ENCODE peak calls at places on chromosomes 2 and 18, in five cellular contexts. One of them, this sample, is unnamed.

GRCh38 chr2:98518106-98518505 is 73.4 kb downstream of the INPP4A start:
- DNase-seq in right lobe of liver: no peak
- DNase-seq in hepatocyte: no peak
- DNase-seq in lower lobe of right lung: no peak
- DNase-seq in mesothelial cell of epicardium: no peak
- DNase-seq in this sample: no peak

GRCh38 chr2:45009303-45009927 is at the start of gene SIX2:
- DNase-seq in right lobe of liver: peak; percentile 58
- DNase-seq in hepatocyte: peak; percentile 93
- DNase-seq in lower lobe of right lung: peak; percentile 93
- DNase-seq in mesothelial cell of epicardium: peak; percentile 90
- DNase-seq in this sample: peak; percentile 58

GRCh38 chr2:129709956-129710598 is 269.4 kb upstream of the RAB6C start:
- DNase-seq in right lobe of liver: no peak
- DNase-seq in hepatocyte: no peak
- DNase-seq in lower lobe of right lung: no peak
- DNase-seq in mesothelial cell of epicardium: no peak
- DNase-seq in this sample: no peak

GRCh38 chr18:23673725-23674124 is 11.0 kb upstream of the ANKRD29 start:
- DNase-seq in right lobe of liver: no peak
- DNase-seq in hepatocyte: no peak
- DNase-seq in lower lobe of right lung: no peak
- DNase-seq in mesothelial cell of epicardium: no peak
- DNase-seq in this sample: no peak

GRCh38 chr2:233711312-233712008 is 1.2 kb upstream of the UGT1A5 start:
- DNase-seq in right lobe of liver: peak; percentile 90
- DNase-seq in hepatocyte: peak; percentile 89
- DNase-seq in lower lobe of right lung: peak; percentile 87
- DNase-seq in mesothelial cell of epicardium: peak; percentile 89
- DNase-seq in this sample: peak; percentile 70

GRCh38 chr2:229922449-229923386 is at the start of gene FBXO36:
- DNase-seq in right lobe of liver: peak; percentile 92
- DNase-seq in hepatocyte: peak; percentile 93
- DNase-seq in lower lobe of right lung: peak; percentile 91
- DNase-seq in mesothelial cell of epicardium: peak; percentile 89
- DNase-seq in this sample: peak; percentile 75

GRCh38 chr2:200129756-200130462 is 174.5 kb downstream of the MAIP1 start:
- DNase-seq in right lobe of liver: no peak
- DNase-seq in hepatocyte: no peak
- DNase-seq in lower lobe of right lung: no peak
- DNase-seq in mesothelial cell of epicardium: no peak
- DNase-seq in this sample: no peak

GRCh38 chr2:241843321-241844065 is 15.2 kb downstream of the PDCD1 start:
- DNase-seq in right lobe of liver: no peak
- DNase-seq in hepatocyte: no peak
- DNase-seq in lower lobe of right lung: no peak
- DNase-seq in mesothelial cell of epicardium: no peak
- DNase-seq in this sample: no peak

GRCh38 chr18:59448546-59448945 is 89.5 kb upstream of the LMAN1 start:
- DNase-seq in right lobe of liver: no peak
- DNase-seq in hepatocyte: no peak
- DNase-seq in lower lobe of right lung: no peak
- DNase-seq in mesothelial cell of epicardium: no peak
- DNase-seq in this sample: no peak

GRCh38 chr18:6595666-6596065 is 133.8 kb upstream of the ARHGAP28 start:
- DNase-seq in right lobe of liver: no peak
- DNase-seq in hepatocyte: no peak
- DNase-seq in lower lobe of right lung: no peak
- DNase-seq in mesothelial cell of epicardium: no peak
- DNase-seq in this sample: no peak

GRCh38 chr2:174350018-174350417 is 15.3 kb downstream of the SP9 start:
- DNase-seq in right lobe of liver: no peak
- DNase-seq in hepatocyte: peak; percentile 17
- DNase-seq in lower lobe of right lung: no peak
- DNase-seq in mesothelial cell of epicardium: no peak
- DNase-seq in this sample: no peak
- TF ChIP-seq CTCF in right lobe of liver: peak; percentile 32
- TF ChIP-seq CTCF in hepatocyte: peak; percentile 46
- TF ChIP-seq CTCF in lower lobe of right lung: no peak
- TF ChIP-seq CTCF in mesothelial cell of epicardium: peak; percentile 33
- TF ChIP-seq CTCF in this sample: no peak

DNA sequence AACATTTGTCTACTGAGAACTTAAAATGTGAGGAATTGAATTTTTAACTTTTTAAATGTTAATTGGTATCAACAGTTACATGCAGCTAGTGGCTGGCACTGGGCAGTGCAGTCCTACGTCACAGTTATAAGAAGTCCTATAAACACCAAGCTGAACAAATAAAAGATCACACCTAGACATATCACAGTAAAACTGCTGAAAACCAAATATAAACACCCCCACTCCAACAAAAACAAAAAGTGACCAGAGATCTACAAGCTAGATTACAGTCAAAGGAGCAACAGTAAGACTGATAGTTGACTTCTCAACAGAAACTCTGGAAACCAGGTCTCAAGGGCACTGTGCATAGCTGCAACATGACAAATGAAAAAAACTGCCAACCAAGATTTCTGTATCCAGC is 19.4 kb downstream of the TLK1 start:
- DNase-seq in right lobe of liver: no peak
- DNase-seq in hepatocyte: no peak
- DNase-seq in lower lobe of right lung: no peak
- DNase-seq in mesothelial cell of epicardium: no peak
- DNase-seq in this sample: no peak
- TF ChIP-seq CTCF in right lobe of liver: no peak
- TF ChIP-seq CTCF in hepatocyte: no peak
- TF ChIP-seq CTCF in lower lobe of right lung: no peak
- TF ChIP-seq CTCF in mesothelial cell of epicardium: no peak
- TF ChIP-seq CTCF in this sample: no peak

GRCh38 chr2:210660751-210661150 is 104.4 kb downstream of the CPS1 start:
- DNase-seq in right lobe of liver: no peak
- DNase-seq in hepatocyte: no peak
- DNase-seq in lower lobe of right lung: no peak
- DNase-seq in mesothelial cell of epicardium: no peak
- DNase-seq in this sample: no peak

GRCh38 chr2:210667726-210668125 is 111.3 kb downstream of the CPS1 start:
- DNase-seq in right lobe of liver: no peak
- DNase-seq in hepatocyte: no peak
- DNase-seq in lower lobe of right lung: no peak
- DNase-seq in mesothelial cell of epicardium: no peak
- DNase-seq in this sample: no peak

GRCh38 chr2:210662557-210662956 is 106.2 kb downstream of the CPS1 start:
- DNase-seq in right lobe of liver: no peak
- DNase-seq in hepatocyte: peak; percentile 8
- DNase-seq in lower lobe of right lung: no peak
- DNase-seq in mesothelial cell of epicardium: no peak
- DNase-seq in this sample: no peak

DNA sequence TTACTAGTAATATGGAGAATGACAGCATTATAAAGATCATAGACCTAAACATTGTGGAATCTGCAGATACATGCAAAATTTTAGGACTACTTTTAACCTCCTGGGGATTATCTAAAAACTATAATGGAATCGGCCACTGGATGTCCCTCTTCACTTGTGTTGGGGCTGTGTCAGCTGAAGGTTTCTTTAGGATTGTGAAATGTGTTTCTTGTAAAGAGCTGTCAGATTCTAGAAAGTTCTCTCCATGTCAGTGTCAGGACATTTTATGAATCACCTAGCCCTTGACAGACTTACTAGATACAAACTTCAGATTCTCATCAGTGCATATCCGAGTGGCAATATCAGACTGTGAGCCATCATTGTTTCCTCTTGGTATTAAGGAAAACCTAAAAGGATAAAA is 107.2 kb downstream of the CPS1 start:
- DNase-seq in right lobe of liver: no peak
- DNase-seq in hepatocyte: peak; percentile 48
- DNase-seq in lower lobe of right lung: no peak
- DNase-seq in mesothelial cell of epicardium: no peak
- DNase-seq in this sample: no peak
- TF ChIP-seq CTCF in right lobe of liver: peak; percentile 27
- TF ChIP-seq CTCF in hepatocyte: peak; percentile 48
- TF ChIP-seq CTCF in lower lobe of right lung: no peak
- TF ChIP-seq CTCF in mesothelial cell of epicardium: no peak
- TF ChIP-seq CTCF in this sample: no peak

GRCh38 chr2:151729416-151729811 is 4.9 kb downstream of the NEB start:
- DNase-seq in right lobe of liver: no peak
- DNase-seq in hepatocyte: no peak
- DNase-seq in lower lobe of right lung: no peak
- DNase-seq in mesothelial cell of epicardium: no peak
- DNase-seq in this sample: no peak

GRCh38 chr2:151730242-151730975 is 3.9 kb downstream of the NEB start:
- DNase-seq in right lobe of liver: no peak
- DNase-seq in hepatocyte: no peak
- DNase-seq in lower lobe of right lung: no peak
- DNase-seq in mesothelial cell of epicardium: no peak
- DNase-seq in this sample: no peak

GRCh38 chr2:151729837-151730236 is 4.4 kb downstream of the NEB start:
- DNase-seq in right lobe of liver: no peak
- DNase-seq in hepatocyte: no peak
- DNase-seq in lower lobe of right lung: no peak
- DNase-seq in mesothelial cell of epicardium: no peak
- DNase-seq in this sample: no peak

GRCh38 chr2:151727593-151728552 is 6.4 kb downstream of the NEB start:
- DNase-seq in right lobe of liver: no peak
- DNase-seq in hepatocyte: no peak
- DNase-seq in lower lobe of right lung: no peak
- DNase-seq in mesothelial cell of epicardium: no peak
- DNase-seq in this sample: no peak

GRCh38 chr2:151728736-151729415 is 5.4 kb downstream of the NEB start:
- DNase-seq in right lobe of liver: no peak
- DNase-seq in hepatocyte: no peak
- DNase-seq in lower lobe of right lung: no peak
- DNase-seq in mesothelial cell of epicardium: no peak
- DNase-seq in this sample: no peak
- TF ChIP-seq CTCF in right lobe of liver: no peak
- TF ChIP-seq CTCF in hepatocyte: no peak
- TF ChIP-seq CTCF in lower lobe of right lung: no peak
- TF ChIP-seq CTCF in mesothelial cell of epicardium: peak; percentile 16
- TF ChIP-seq CTCF in this sample: no peak

DNA sequence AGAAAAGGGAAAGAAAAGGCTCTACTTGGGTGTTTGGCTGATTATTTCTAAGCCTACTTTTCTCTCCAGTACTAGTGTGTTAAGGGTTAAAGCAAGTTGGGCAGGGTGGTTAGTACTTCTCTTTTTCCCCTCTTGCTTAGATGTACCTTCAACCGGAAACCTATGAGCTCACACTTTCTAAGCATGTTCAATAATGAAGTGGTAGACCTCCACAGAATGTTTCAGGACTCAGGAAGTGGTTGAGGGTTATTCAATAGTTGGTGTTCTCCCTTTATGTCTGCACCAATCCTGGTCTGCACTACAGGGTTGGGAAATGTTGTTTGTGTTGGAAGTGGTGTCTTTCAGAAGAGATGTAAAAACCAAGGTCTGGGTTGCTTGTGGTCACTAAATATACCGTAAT is 137.1 kb downstream of the ZEB2 start:
- DNase-seq in right lobe of liver: no peak
- DNase-seq in hepatocyte: no peak
- DNase-seq in lower lobe of right lung: no peak
- DNase-seq in mesothelial cell of epicardium: no peak
- DNase-seq in this sample: no peak
- TF ChIP-seq CTCF in right lobe of liver: no peak
- TF ChIP-seq CTCF in hepatocyte: no peak
- TF ChIP-seq CTCF in lower lobe of right lung: no peak
- TF ChIP-seq CTCF in mesothelial cell of epicardium: no peak
- TF ChIP-seq CTCF in this sample: no peak

DNA sequence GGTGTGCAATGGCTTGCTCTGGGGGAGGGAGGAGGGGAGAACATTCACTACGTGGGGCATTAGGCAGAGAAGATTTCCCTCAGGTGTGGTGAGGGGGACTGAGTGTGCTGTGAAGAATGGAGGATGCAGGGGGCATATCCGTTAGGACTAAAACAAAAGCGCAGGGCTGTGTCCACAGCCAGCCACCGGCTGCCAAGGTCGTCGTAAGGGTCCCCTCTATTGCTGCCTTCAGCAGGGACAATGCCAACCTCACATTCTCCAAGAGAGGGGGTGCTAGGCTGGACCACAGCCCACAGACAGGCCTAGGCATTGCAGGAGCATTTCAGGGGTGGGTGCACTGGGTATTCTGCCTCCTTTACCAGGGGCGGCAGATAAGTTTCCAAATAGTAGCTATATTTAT is 74.7 kb upstream of the OTOF start:
- DNase-seq in right lobe of liver: no peak
- DNase-seq in hepatocyte: no peak
- DNase-seq in lower lobe of right lung: no peak
- DNase-seq in mesothelial cell of epicardium: no peak
- DNase-seq in this sample: no peak
- TF ChIP-seq CTCF in right lobe of liver: no peak
- TF ChIP-seq CTCF in hepatocyte: no peak
- TF ChIP-seq CTCF in lower lobe of right lung: no peak
- TF ChIP-seq CTCF in mesothelial cell of epicardium: no peak
- TF ChIP-seq CTCF in this sample: no peak

GRCh38 chr2:238643400-238643907 is 204.4 kb upstream of the TWIST2 start:
- DNase-seq in right lobe of liver: no peak
- DNase-seq in hepatocyte: no peak
- DNase-seq in lower lobe of right lung: no peak
- DNase-seq in mesothelial cell of epicardium: no peak
- DNase-seq in this sample: no peak
- TF ChIP-seq CTCF in right lobe of liver: no peak
- TF ChIP-seq CTCF in hepatocyte: no peak
- TF ChIP-seq CTCF in lower lobe of right lung: no peak
- TF ChIP-seq CTCF in mesothelial cell of epicardium: no peak
- TF ChIP-seq CTCF in this sample: no peak

GRCh38 chr18:25352629-25353005 is 651 bp upstream of the ZNF521 start:
- DNase-seq in right lobe of liver: no peak
- DNase-seq in hepatocyte: no peak
- DNase-seq in lower lobe of right lung: no peak
- DNase-seq in mesothelial cell of epicardium: no peak
- DNase-seq in this sample: no peak
- TF ChIP-seq CTCF in right lobe of liver: no peak
- TF ChIP-seq CTCF in hepatocyte: no peak
- TF ChIP-seq CTCF in lower lobe of right lung: no peak
- TF ChIP-seq CTCF in mesothelial cell of epicardium: no peak
- TF ChIP-seq CTCF in this sample: no peak

This sample was measured in omental fat pad.